ENCODE peak calls at places on chromosomes 11 and 22, in four cellular contexts. Z, J, G and A are unnamed samples. For H3K4me1, the result is how much of the 10 kb centered on the place peaks cover.

GRCh38 chr11:40877981-40878380 is 581.5 kb downstream of the LRRC4C start:
- DNase-seq in Z (no peak), J (no peak), G (no peak), A (no peak)

GRCh38 chr11:116960916-116961315 is 123.5 kb upstream of the APOA1 start:
- DNase-seq in Z (no peak), J (no peak), G (no peak), A (no peak)

GRCh38 chr11:44004452-44004833 is 43.3 kb upstream of the ACCSL start:
- DNase-seq in Z (peak), J (peak), G (no peak), A (no peak)

GRCh38 chr22:20650294-20651207 is 123.4 kb upstream of the SERPIND1 start:
- DNase-seq in Z (no peak), J (no peak), G (no peak), A (no peak)

GRCh38 chr11:121067453-121067852 is 33.6 kb upstream of the TECTA start:
- DNase-seq in Z (no peak), J (no peak), G (no peak), A (no peak)

GRCh38 chr11:126354631-126355323 is 709 bp upstream of the ST3GAL4 start:
- DNase-seq in Z (no peak), J (no peak), G (peak), A (no peak)

GRCh38 chr11:84552791-84553190 is 1074.4 kb downstream of the DLG2 start:
- DNase-seq in Z (no peak), J (no peak), G (no peak), A (no peak)

GRCh38 chr11:118202599-118203422 is 22.0 kb downstream of the JAML start:
- DNase-seq in Z (peak), J (no peak), G (no peak), A (no peak)

GRCh38 chr22:24514241-24515024 is 19.3 kb downstream of the UPB1 start:
- DNase-seq in Z (peak), J (no peak), G (no peak), A (no peak)

GRCh38 chr11:114309517-114309916 is 13.3 kb downstream of the NNMT start:
- DNase-seq in Z (no peak), J (no peak), G (no peak), A (no peak)

GRCh38 chr11:114310095-114310494 is 13.9 kb downstream of the NNMT start:
- DNase-seq in Z (no peak), J (no peak), G (no peak), A (no peak)

GRCh38 chr11:114308689-114309089 is 12.5 kb downstream of the NNMT start:
- DNase-seq in Z (no peak), J (no peak), G (no peak), A (no peak)

GRCh38 chr11:114304969-114305368 is 8.8 kb downstream of the NNMT start:
- DNase-seq in Z (no peak), J (no peak), G (no peak), A (no peak)

GRCh38 chr11:114307524-114308203 is 11.5 kb downstream of the NNMT start:
- DNase-seq in Z (peak), J (no peak), G (peak), A (peak)
- H3K4me1 ChIP-seq in Z (under half), J (under half), G (half or more), A (under half)

GRCh38 chr11:47249378-47249715 is 733 bp upstream of the ACP2 start:
- DNase-seq in Z (no peak), J (no peak), G (no peak), A (no peak)

GRCh38 chr11:47253660-47254059 is 4.1 kb upstream of the NR1H3 start:
- DNase-seq in Z (no peak), J (no peak), G (no peak), A (no peak)

GRCh38 chr11:47248664-47249377 is at the start of gene ACP2:
- DNase-seq in Z (peak), J (peak), G (peak), A (peak)

GRCh38 chr11:47254381-47254780 is 3.4 kb upstream of the NR1H3 start:
- DNase-seq in Z (no peak), J (no peak), G (no peak), A (no peak)

DNA sequence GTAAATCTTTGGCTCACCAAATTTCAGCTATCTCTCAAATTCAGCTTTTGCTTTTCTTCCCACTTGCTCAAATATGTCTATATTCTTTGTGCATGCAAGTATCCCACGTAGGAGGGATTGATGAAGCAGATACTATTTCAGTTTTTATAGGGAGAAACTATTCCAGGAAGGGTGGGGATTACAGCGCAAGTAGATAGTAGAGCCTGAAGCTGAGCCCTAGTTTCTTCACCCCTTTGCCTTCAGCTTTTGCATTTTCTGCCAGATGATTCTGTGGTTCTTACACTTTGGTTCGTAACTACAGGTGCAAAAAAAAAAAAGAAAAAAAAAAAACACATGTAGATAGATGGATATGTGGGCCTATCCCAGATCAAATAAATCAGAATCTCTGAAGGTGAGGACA is 3.1 kb upstream of the ACP2 start:
- DNase-seq in Z (no peak), J (no peak), G (no peak), A (no peak)
- TF ChIP-seq CTCF in Z (no peak), J (no peak), G (no peak), A (no peak)

GRCh38 chr22:27799334-27800249 is 2.0 kb downstream of the MN1 start:
- DNase-seq in Z (peak), J (peak), G (no peak), A (no peak)
- TF ChIP-seq EP300 in Z (no peak), J (no peak), G (no peak), A (no peak)

GRCh38 chr22:29704528-29705285 is 15.1 kb upstream of the CABP7 start:
- DNase-seq in Z (peak), J (no peak), G (no peak), A (peak)
- H3K4me1 ChIP-seq in Z (under half), J (under half), G (under half), A (under half)

DNA sequence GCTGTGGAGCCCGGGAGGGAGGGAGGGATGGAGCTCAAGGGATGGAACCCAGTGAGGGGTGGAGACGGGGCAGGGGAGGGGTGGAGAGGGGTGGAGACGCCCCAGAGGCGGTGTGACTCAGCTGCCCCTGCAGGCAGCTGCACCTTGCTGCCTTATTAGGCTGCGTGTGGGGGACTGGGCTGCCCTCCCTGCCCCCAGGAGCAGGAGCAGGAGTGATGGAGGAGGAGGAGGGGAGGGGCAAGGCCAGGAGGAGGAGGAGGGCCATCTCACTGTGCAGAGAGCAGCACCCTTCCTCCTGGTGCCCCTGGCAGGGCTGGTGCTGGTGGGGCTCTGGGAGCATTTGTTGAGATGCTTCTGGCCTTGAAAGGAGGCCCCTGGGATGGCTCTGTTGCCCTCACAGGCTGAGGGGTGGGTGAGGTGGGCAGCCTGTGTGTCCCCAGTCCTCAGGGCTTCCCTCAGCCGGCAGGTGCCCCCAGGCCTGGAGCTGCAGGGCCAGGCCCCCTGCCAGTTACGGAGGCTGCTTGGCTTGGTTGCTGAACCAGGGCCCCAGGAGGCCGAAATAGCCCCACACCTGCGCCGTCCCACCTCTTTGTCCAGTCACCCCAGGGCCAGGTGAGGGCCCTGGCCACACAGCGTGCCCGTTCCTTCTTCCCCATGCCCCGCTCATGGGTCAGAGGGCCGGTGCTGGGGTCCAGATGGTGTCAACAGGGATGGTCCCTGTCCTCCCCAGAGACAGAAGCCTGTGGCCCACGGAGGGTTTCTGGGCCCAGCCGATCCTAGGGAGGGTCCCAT is 9.5 kb upstream of the TSSC4 start:
- DNase-seq in Z (no peak), J (peak), G (peak), A (no peak)
- TF ChIP-seq CTCF in Z (no peak), J (no peak), G (no peak), A (no peak)

GRCh38 chr11:23563591-23563990 is 703.3 kb upstream of the CCDC179 start:
- DNase-seq in Z (no peak), J (no peak), G (no peak), A (no peak)

GRCh38 chr11:23569547-23569946 is 709.3 kb upstream of the CCDC179 start:
- DNase-seq in Z (no peak), J (no peak), G (no peak), A (no peak)

GRCh38 chr11:23569134-23569533 is 708.9 kb upstream of the CCDC179 start:
- DNase-seq in Z (no peak), J (no peak), G (no peak), A (no peak)

GRCh38 chr11:23564370-23564769 is 704.1 kb upstream of the CCDC179 start:
- DNase-seq in Z (no peak), J (no peak), G (no peak), A (no peak)
- TF ChIP-seq EP300 in Z (no peak), J (no peak), G (no peak), A (no peak)

DNA sequence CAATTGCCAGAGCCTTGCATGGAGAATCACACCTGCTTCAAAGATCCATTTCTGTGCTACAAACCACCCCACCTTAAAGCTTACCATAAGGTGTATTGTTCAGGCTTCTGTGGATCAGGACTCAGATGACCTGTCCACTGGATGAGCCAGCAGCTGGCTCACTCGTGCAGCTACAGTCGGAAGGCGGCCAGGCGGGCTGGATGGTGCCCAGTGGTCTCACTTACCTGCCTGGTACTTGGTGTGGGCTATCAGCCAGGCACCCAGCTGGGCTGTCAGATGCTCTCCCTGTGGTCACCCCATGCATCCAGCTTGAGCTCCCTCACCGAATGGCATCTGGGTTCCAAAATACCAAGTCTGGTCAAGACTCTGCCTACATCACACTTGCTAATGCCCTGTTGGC is 10.9 kb upstream of the APOBEC3B start:
- DNase-seq in Z (no peak), J (no peak), G (no peak), A (no peak)
- H3K4me1 ChIP-seq in Z (under half), J (under half), G (under half), A (under half)

GRCh38 chr11:66875376-66875775 is 18.5 kb downstream of the LRFN4 start:
- DNase-seq in Z (no peak), J (no peak), G (no peak), A (no peak)
- TF ChIP-seq CTCF in Z (no peak), J (no peak), G (no peak), A (no peak)

DNA sequence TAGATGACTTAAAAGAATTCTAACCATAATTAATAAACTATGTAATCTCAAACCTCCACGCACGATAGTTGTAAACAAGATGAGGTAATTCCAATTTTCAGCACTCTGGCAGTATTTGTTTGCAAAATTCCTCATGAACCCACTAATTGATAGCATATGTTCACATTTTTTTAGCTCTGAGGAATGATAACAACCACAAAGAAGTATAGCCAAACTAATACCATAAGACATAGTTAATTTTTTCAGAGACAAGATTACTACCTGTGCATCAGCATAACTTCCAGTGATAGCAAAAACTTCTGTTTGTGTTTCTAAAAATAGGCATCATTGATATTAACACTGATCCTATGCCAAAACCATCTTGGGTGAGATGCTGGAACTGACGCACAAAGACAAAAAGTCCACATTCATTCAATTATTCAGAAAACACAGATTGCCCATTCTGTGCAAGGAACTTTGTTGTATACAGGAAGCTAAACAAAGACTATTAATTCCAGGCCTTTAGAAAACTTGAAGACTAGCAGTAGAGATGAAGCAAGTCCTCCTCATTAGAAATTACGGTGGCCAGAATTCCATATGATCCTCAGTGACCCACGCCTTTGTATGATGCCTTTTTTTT is 57.7 kb downstream of the PDGFD start:
- DNase-seq in Z (no peak), J (no peak), G (no peak), A (no peak)
- TF ChIP-seq EP300 in Z (no peak), J (no peak), G (no peak), A (peak)

DNA sequence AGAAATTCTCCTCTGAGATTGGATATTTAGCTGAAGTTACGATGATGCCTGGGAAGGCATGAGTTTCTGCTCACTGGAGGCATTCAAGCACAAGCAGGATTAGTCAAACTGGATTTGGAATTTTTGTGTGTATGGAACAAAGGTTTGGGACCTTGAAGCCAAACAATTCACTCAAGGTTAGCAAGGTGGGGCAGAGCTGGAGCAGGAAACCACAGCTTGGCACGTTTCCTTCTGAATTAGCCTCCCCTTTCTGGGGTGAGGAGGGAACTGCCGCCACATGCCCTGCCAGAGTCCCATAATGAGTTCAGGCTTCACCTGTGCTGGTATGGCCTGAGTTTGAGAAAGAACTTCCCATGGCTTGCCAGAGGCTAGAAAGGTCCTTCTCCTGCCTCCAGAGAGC is 50.9 kb upstream of the RRAS2 start:
- DNase-seq in Z (no peak), J (no peak), G (no peak), A (no peak)
- H3K4me1 ChIP-seq in Z (under half), J (under half), G (under half), A (under half)